ENCODE peak calls at places on chromosomes 16 and 17, in six cellular contexts. M is IMR-90, T is K562, O is H1, W is GM12878, E is HepG2. G is an unnamed sample.
A peak's percentile ranks its signal among the peaks of the same experiment; 100 is the strongest.

GRCh38 chr16:89693931-89694783 is 7.3 kb downstream of the SPATA2L start:
- DNase-seq in M (no peak), T (no peak), O (no peak), W (no peak), E (peak; percentile 32), G (peak; percentile 15)

GRCh38 chr16:81936209-81936608 is 75.1 kb downstream of the SDR42E1 start:
- DNase-seq in M (no peak), T (no peak), O (no peak), W (no peak), E (no peak), G (no peak)

GRCh38 chr17:74514632-74515035 is 16.6 kb downstream of the CD300LB start:
- DNase-seq in M (no peak), T (peak; percentile 18), O (no peak), W (no peak), E (no peak), G (no peak)

GRCh38 chr16:13391337-13391736 is 489.9 kb downstream of the SHISA9 start:
- DNase-seq in M (no peak), T (no peak), O (no peak), W (peak; percentile 15), E (no peak), G (no peak)

GRCh38 chr17:82267575-82268379 is 5.7 kb downstream of the CSNK1D start:
- DNase-seq in M (peak; percentile 96), T (peak; percentile 45), O (no peak), W (no peak), E (peak; percentile 99), G (peak; percentile 66)

GRCh38 chr16:88703486-88704309 is 2.5 kb downstream of the RNF166 start:
- DNase-seq in M (no peak), T (no peak), O (no peak), W (no peak), E (no peak), G (no peak)

GRCh38 chr17:28738680-28739384 is 5.0 kb upstream of the TRAF4 start:
- DNase-seq in M (no peak), T (no peak), O (no peak), W (peak; percentile 72), E (no peak), G (no peak)

GRCh38 chr17:67994827-67995567 is 1.3 kb downstream of the C17orf58 start:
- DNase-seq in M (peak; percentile 83), T (no peak), O (no peak), W (no peak), E (no peak), G (peak; percentile 59)

GRCh38 chr16:67872131-67872630 is 671 bp upstream of the EDC4 start:
- DNase-seq in M (no peak), T (no peak), O (no peak), W (no peak), E (no peak), G (no peak)

GRCh38 chr16:2874032-2874431 is 9.0 kb upstream of the FLYWCH2 start:
- DNase-seq in M (no peak), T (no peak), O (no peak), W (no peak), E (no peak), G (no peak)

GRCh38 chr16:85401917-85402766 is 211.0 kb upstream of the GSE1 start:
- DNase-seq in M (no peak), T (no peak), O (no peak), W (no peak), E (no peak), G (no peak)

GRCh38 chr17:15946611-15947120 is 1.7 kb downstream of the ADORA2B start:
- DNase-seq in M (no peak), T (no peak), O (no peak), W (no peak), E (no peak), G (no peak)

GRCh38 chr16:50389900-50390896 is 21.4 kb upstream of the BRD7 start:
- DNase-seq in M (no peak), T (no peak), O (no peak), W (no peak), E (no peak), G (peak; percentile 61)

GRCh38 chr16:30186782-30187555 is 3.6 kb downstream of the CORO1A start:
- DNase-seq in M (no peak), T (peak; percentile 66), O (no peak), W (peak; percentile 36), E (peak; percentile 41), G (peak; percentile 45)

GRCh38 chr17:64202683-64203430 is 60.2 kb downstream of the TEX2 start:
- DNase-seq in M (peak; percentile 82), T (no peak), O (no peak), W (no peak), E (peak; percentile 55), G (peak; percentile 47)

GRCh38 chr16:54148974-54149373 is 137.6 kb downstream of the IRX3 start:
- DNase-seq in M (no peak), T (no peak), O (no peak), W (no peak), E (no peak), G (no peak)

GRCh38 chr16:75318737-75319136 is 67.3 kb upstream of the BCAR1 start:
- DNase-seq in M (no peak), T (no peak), O (no peak), W (no peak), E (no peak), G (no peak)

GRCh38 chr16:49365711-49366509 is 7.7 kb upstream of the C16orf78 start:
- DNase-seq in M (no peak), T (no peak), O (no peak), W (peak; percentile 67), E (no peak), G (no peak)

GRCh38 chr16:57585051-57585687 is 42.7 kb downstream of the ADGRG5 start:
- DNase-seq in M (no peak), T (no peak), O (no peak), W (no peak), E (no peak), G (no peak)

GRCh38 chr17:47267354-47267828 is 13.8 kb downstream of the ITGB3 start:
- DNase-seq in M (peak; percentile 94), T (no peak), O (no peak), W (no peak), E (peak; percentile 30), G (no peak)

GRCh38 chr17:510223-510917 is 157.8 kb upstream of the RPH3AL start:
- DNase-seq in M (peak; percentile 17), T (no peak), O (no peak), W (no peak), E (no peak), G (no peak)

GRCh38 chr17:28446716-28447395 is 26.6 kb upstream of the SLC13A2 start:
- DNase-seq in M (no peak), T (no peak), O (no peak), W (no peak), E (no peak), G (no peak)

GRCh38 chr17:43734376-43734775 is 24.2 kb downstream of the SOST start:
- DNase-seq in M (peak; percentile 69), T (no peak), O (no peak), W (no peak), E (no peak), G (no peak)

GRCh38 chr17:44887016-44887415 is 12.2 kb downstream of the EFTUD2 start:
- DNase-seq in M (no peak), T (no peak), O (no peak), W (no peak), E (no peak), G (no peak)
- TF ChIP-seq USF2 in M (no peak), T (no peak), O (no peak), W (no peak), E (no peak), G (no peak)

GRCh38 chr17:40112718-40113109 is 9.1 kb upstream of the MSL1 start:
- DNase-seq in M (no peak), T (no peak), O (no peak), W (no peak), E (no peak), G (no peak)

GRCh38 chr17:40111221-40112128 is 10.3 kb upstream of the MSL1 start:
- DNase-seq in M (peak; percentile 97), T (peak; percentile 91), O (no peak), W (no peak), E (peak; percentile 95), G (peak; percentile 87)

GRCh38 chr17:40113110-40113960 is 8.4 kb upstream of the MSL1 start:
- DNase-seq in M (peak; percentile 95), T (peak; percentile 84), O (no peak), W (peak; percentile 83), E (peak; percentile 98), G (peak; percentile 90)

GRCh38 chr17:40113961-40114272 is 7.9 kb upstream of the MSL1 start:
- DNase-seq in M (peak; percentile 56), T (no peak), O (no peak), W (no peak), E (no peak), G (no peak)

DNA sequence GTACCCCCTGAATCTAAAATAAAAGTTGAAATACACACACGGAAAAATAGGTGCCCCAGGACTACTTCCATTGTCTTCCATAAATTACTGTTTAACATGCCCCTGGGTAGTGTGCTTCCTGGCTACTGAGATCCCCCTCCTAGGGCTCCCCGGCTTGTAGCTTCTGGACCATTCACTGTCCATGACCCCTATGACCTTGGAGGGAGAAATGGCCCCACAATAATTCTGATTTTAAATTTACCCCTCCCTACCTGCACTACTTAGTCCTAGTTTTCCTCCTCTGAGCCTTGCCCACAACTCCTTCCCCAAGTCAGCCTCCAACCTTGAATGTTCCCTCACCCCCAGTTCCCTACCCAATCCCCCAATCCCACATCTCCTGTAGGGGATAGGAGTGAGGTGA is 9.6 kb upstream of the MSL1 start:
- DNase-seq in M (no peak), T (no peak), O (no peak), W (no peak), E (no peak), G (no peak)
- H3K9ac ChIP-seq in M (peak overlapping the region; percentile 9), T (peak overlapping the region; percentile 53), O (no peak overlapping the region), W (no peak overlapping the region), E (peak overlapping the region; percentile 60), G (peak overlapping the region; percentile 4)

DNA sequence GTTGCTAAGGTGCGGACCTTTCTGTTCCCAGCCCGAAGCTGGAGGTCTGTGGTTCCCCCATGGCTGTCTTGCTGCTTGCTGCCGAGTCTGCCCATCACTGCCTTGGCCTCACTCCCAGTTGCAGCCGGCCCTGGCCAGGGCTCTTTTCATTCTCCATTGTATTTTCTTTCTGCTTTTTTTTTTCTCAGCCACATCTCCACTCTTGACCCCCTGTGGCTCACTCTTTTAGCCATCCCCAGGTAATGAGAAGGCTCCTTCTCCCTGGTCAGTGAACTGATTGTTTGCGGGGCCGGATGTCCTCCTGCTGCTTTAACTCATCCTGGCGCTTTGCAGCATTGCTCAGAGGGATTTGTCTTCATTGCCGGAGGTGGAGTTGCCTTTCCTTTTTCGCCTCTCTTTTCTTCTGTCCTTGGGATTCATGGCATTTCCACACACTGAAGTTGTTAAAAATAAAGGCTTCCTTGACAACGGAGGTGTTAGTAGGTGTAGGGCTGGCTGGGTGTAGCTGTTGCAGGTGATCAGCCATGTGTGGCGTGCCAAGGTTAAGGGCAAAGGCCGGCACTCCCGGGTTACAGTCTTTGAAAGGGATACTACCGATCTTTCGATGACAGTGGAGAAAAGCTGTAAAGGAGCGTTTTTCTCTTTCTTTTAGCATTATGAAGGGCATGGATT is 34.1 kb downstream of the MAP2K6 start:
- DNase-seq in M (no peak), T (no peak), O (peak; percentile 83), W (no peak), E (no peak), G (peak; percentile 40)
- TF ChIP-seq USF2 in M (no peak), T (no peak), O (no peak), W (no peak), E (no peak), G (no peak)

DNA sequence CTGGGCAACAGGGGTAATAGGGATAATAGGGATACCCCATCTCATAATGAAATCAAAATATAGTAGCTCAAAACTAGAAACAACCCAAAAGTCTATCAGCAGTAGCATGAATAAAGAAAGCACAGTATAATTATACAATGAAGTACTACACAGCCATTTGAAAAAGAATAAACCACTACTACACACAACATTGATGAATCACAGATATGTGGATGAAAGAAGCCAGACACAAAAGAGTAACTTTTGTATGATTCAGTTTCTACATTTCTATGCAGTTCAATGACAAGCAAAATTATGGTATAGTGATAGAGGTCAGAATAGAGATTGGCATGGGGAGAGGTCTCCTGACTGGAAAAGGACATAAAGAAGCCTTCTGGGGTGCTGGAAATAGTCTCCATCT is 2.8 kb upstream of the HOXB13 start:
- DNase-seq in M (no peak), T (no peak), O (no peak), W (no peak), E (no peak), G (no peak)
- H3K9ac ChIP-seq in M (no peak overlapping the region), T (no peak overlapping the region), O (no peak overlapping the region), W (no peak overlapping the region), E (no peak overlapping the region), G (no peak overlapping the region)